ENCODE peak calls at places on chromosomes 13 and 19, in four cellular contexts. X is T-helper 1 cell; F is activated effector memory CD4-positive, alpha-beta T cell treated with anti-CD3 and anti-CD28 coated beads, Interleukin-2, amount 50 U/mL, for 16 hours; A is NCI-H2081 treated with DMSO at 0.1 percent for 48 hours. P is an unnamed sample.

GRCh38 chr19:38502410-38503143 is 69.1 kb downstream of the RYR1 start:
- DNase-seq in X (no peak), F (no peak), A (no peak), P (no peak)

GRCh38 chr13:79468402-79468801 is 12.6 kb upstream of the NDFIP2 start:
- DNase-seq in X (no peak), F (no peak), A (no peak), P (no peak)

GRCh38 chr13:113002206-113002821 is 33.3 kb downstream of the MCF2L start:
- DNase-seq in X (no peak), F (no peak), A (no peak), P (no peak)

GRCh38 chr19:7904074-7905020 is 670 bp downstream of the MAP2K7 start:
- DNase-seq in X (peak), F (no peak), A (no peak), P (no peak)

GRCh38 chr13:102399791-102400618 is 1.8 kb downstream of the FGF14 start:
- DNase-seq in X (peak), F (peak), A (no peak), P (no peak)

GRCh38 chr19:14166448-14166847 is 30.1 kb upstream of the ASF1B start:
- DNase-seq in X (no peak), F (no peak), A (no peak), P (no peak)

GRCh38 chr13:62631614-62632013 is 1216.0 kb upstream of the PCDH20 start:
- DNase-seq in X (no peak), F (no peak), A (no peak), P (no peak)

GRCh38 chr19:48822514-48822913 is 11.7 kb upstream of the BCAT2 start:
- DNase-seq in X (no peak), F (no peak), A (no peak), P (no peak)

GRCh38 chr19:56838930-56839664 is 1.4 kb downstream of the PEG3 start:
- DNase-seq in X (no peak), F (peak), A (no peak), P (peak)

GRCh38 chr19:28425431-28425931 is 787.5 kb downstream of the UQCRFS1 start:
- DNase-seq in X (no peak), F (no peak), A (no peak), P (no peak)

GRCh38 chr13:36382030-36382429 is 35.8 kb upstream of the SPART start:
- DNase-seq in X (no peak), F (no peak), A (no peak), P (no peak)

GRCh38 chr19:38932425-38933179 is 1.9 kb downstream of the MRPS12 start:
- DNase-seq in X (no peak), F (peak), A (no peak), P (no peak)

GRCh38 chr19:54164369-54165068 is 5.0 kb upstream of the LENG1 start:
- DNase-seq in X (no peak), F (peak), A (no peak), P (no peak)

GRCh38 chr19:44570984-44571684 is 41.7 kb upstream of the CEACAM20 start:
- DNase-seq in X (no peak), F (peak), A (peak), P (no peak)

GRCh38 chr13:20360041-20360491 is 127.9 kb upstream of the GJB6 start:
- DNase-seq in X (no peak), F (no peak), A (no peak), P (no peak)

GRCh38 chr13:93511011-93511410 is 284.4 kb downstream of the GPC6 start:
- DNase-seq in X (no peak), F (no peak), A (no peak), P (no peak)

GRCh38 chr13:97328222-97328790 is 105.7 kb upstream of the RAP2A start:
- DNase-seq in X (no peak), F (no peak), A (no peak), P (no peak)

GRCh38 chr13:59687028-59687427 is 476.7 kb downstream of the DIAPH3 start:
- DNase-seq in X (no peak), F (no peak), A (no peak), P (no peak)

GRCh38 chr19:55368701-55369563 is 1.3 kb downstream of the IL11 start:
- DNase-seq in X (no peak), F (peak), A (no peak), P (no peak)

GRCh38 chr13:67048793-67049150 is 181.4 kb downstream of the PCDH9 start:
- DNase-seq in X (no peak), F (no peak), A (no peak), P (no peak)

GRCh38 chr19:17479325-17479791 is 9.0 kb downstream of the SLC27A1 start:
- DNase-seq in X (no peak), F (no peak), A (no peak), P (no peak)

GRCh38 chr19:8335343-8336071 is 7.6 kb downstream of the KANK3 start:
- DNase-seq in X (no peak), F (peak), A (no peak), P (no peak)

GRCh38 chr13:35598790-35599369 is 122.4 kb upstream of the MAB21L1 start:
- DNase-seq in X (no peak), F (no peak), A (no peak), P (no peak)

GRCh38 chr19:54096642-54097106 is 3.9 kb downstream of the OSCAR start:
- DNase-seq in X (no peak), F (no peak), A (no peak), P (no peak)

GRCh38 chr13:111269508-111269907 is 50.9 kb upstream of the TEX29 start:
- DNase-seq in X (no peak), F (no peak), A (no peak), P (no peak)

GRCh38 chr13:75877092-75877491 is 241.0 kb downstream of the LMO7 start:
- DNase-seq in X (no peak), F (no peak), A (no peak), P (no peak)

GRCh38 chr19:49855277-49855675 is 4.3 kb downstream of the PTOV1 start:
- DNase-seq in X (no peak), F (no peak), A (no peak), P (no peak)

GRCh38 chr19:13100031-13100588 is 2.5 kb downstream of the LYL1 start:
- DNase-seq in X (no peak), F (peak), A (no peak), P (no peak)